ENCODE peak calls at places on chromosomes 7 and 10, in seven cellular contexts. L is occipital lobe; D is activated naive CD8-positive, alpha-beta T cell treated with anti-CD3 and anti-CD28 coated beads, Interleukin-2, amount 50 U/mL, for 24 hours; A is fibroblast of lung; R is germinal center; S is A172; N is iris pigment epithelial cell. J is an unnamed sample.

GRCh38 chr7:25073451-25073850 is 51.6 kb downstream of the CYCS start:
- DNase-seq in N (peak), A (peak), L (no peak), S (peak), D (no peak), R (no peak), J (no peak)

GRCh38 chr10:46077141-46077554 is 31.1 kb upstream of the MSMB start:
- DNase-seq in D (no peak), A (peak), L (no peak), N (peak), R (no peak), S (no peak), J (no peak)

GRCh38 chr7:92717982-92718716 is 118.2 kb downstream of the CDK6 start:
- DNase-seq in D (peak), N (peak), S (peak), R (peak), A (peak), L (peak), J (peak)

GRCh38 chr7:129969881-129970446 is 17.2 kb upstream of the UBE2H start:
- DNase-seq in N (peak), D (no peak), A (no peak), R (no peak), L (no peak), S (peak), J (peak)

GRCh38 chr7:110010379-110010778 is 1080.5 kb upstream of the LRRN3 start:
- DNase-seq in R (no peak), S (no peak), A (no peak), L (no peak), D (no peak), N (no peak), J (no peak)

GRCh38 chr7:27435461-27435860 is 192.9 kb downstream of the EVX1 start:
- DNase-seq in D (no peak), L (no peak), N (peak), A (peak), R (no peak), S (no peak), J (no peak)

GRCh38 chr7:111750168-111750715 is 187.9 kb upstream of the IMMP2L start:
- DNase-seq in L (no peak), N (peak), R (no peak), S (no peak), D (no peak), A (no peak), J (no peak)

GRCh38 chr7:36272567-36273269 is 116.9 kb upstream of the ANLN start:
- DNase-seq in S (no peak), A (no peak), L (no peak), D (no peak), N (peak), R (no peak), J (no peak)

GRCh38 chr10:121578965-121579364 is 19.3 kb downstream of the FGFR2 start:
- DNase-seq in L (no peak), D (no peak), A (no peak), N (no peak), S (no peak), R (no peak), J (no peak)

GRCh38 chr7:40230086-40230485 is 95.3 kb downstream of the SUGCT start:
- DNase-seq in L (no peak), D (no peak), N (peak), S (no peak), A (no peak), R (no peak), J (no peak)

GRCh38 chr10:57723305-57723704 is 544.4 kb downstream of the IPMK start:
- DNase-seq in R (no peak), N (no peak), A (no peak), D (no peak), S (no peak), L (no peak), J (no peak)

GRCh38 chr10:119657725-119658124 is 6.5 kb downstream of the BAG3 start:
- DNase-seq in L (no peak), D (no peak), R (no peak), S (no peak), N (peak), A (peak), J (no peak)

GRCh38 chr7:121006731-121007315 is 18.3 kb downstream of the CPED1 start:
- DNase-seq in D (no peak), S (no peak), N (no peak), L (no peak), R (no peak), A (peak), J (no peak)

GRCh38 chr7:75842836-75843446 is 29.3 kb upstream of the CCL24 start:
- DNase-seq in L (no peak), A (peak), N (peak), S (peak), R (no peak), D (peak), J (peak)

GRCh38 chr7:130940907-130941306 is 206.9 kb upstream of the KLF14 start:
- DNase-seq in L (no peak), D (no peak), S (no peak), R (no peak), A (peak), N (no peak), J (no peak)

GRCh38 chr7:30502470-30503251 is 2.0 kb downstream of the GGCT start:
- DNase-seq in D (no peak), A (no peak), N (no peak), L (no peak), S (no peak), R (no peak), J (no peak)

GRCh38 chr7:16586081-16586874 is 59.3 kb downstream of the ANKMY2 start:
- DNase-seq in R (no peak), D (no peak), L (no peak), N (no peak), A (no peak), S (no peak), J (no peak)

GRCh38 chr10:29804025-29804852 is 169.5 kb upstream of the SVIL start:
- DNase-seq in A (peak), R (no peak), N (peak), L (peak), S (peak), D (peak), J (peak)

GRCh38 chr7:78018541-78019456 is 220.2 kb downstream of the PHTF2 start:
- DNase-seq in R (no peak), N (peak), S (no peak), A (peak), D (peak), L (peak), J (peak)